ENCODE peak calls at places on chromosome 1, in eight cellular contexts. O, J, E, P, B, T, N and W are unnamed samples.

GRCh38 chr1:53499257-53500183 is 40.3 kb downstream of the DMRTB1 start:
- DNase-seq in E (no peak), O (no peak), T (no peak), P (no peak), J (no peak), B (no peak), N (no peak), W (no peak)

GRCh38 chr1:200380589-200381021 is 29.2 kb downstream of the ZNF281 start:
- DNase-seq in P (no peak), N (no peak), O (no peak), J (no peak), T (no peak), E (no peak), B (no peak), W (no peak)

GRCh38 chr1:55828031-55828430 is 612.9 kb upstream of the USP24 start:
- DNase-seq in J (no peak), B (no peak), P (no peak), O (no peak), N (no peak), T (no peak), E (no peak), W (no peak)

GRCh38 chr1:17441265-17441992 is 2.0 kb upstream of the RCC2 start:
- DNase-seq in T (no peak), B (peak), J (no peak), P (no peak), N (no peak), E (peak), O (no peak), W (no peak)

GRCh38 chr1:161420763-161421455 is 53.2 kb upstream of the CFAP126 start:
- DNase-seq in O (no peak), J (no peak), E (no peak), T (no peak), P (no peak), N (no peak), B (peak), W (no peak)

GRCh38 chr1:58763214-58763613 is 20.6 kb downstream of the JUN start:
- DNase-seq in P (no peak), N (no peak), J (no peak), O (no peak), B (no peak), T (no peak), E (peak), W (no peak)

GRCh38 chr1:121443131-121443530 is 258.4 kb downstream of the SRGAP2C start:
- DNase-seq in T (no peak), B (no peak), P (no peak), E (no peak), J (no peak), N (no peak), O (no peak), W (no peak)

GRCh38 chr1:243727503-243728191 is 122.4 kb downstream of the AKT3 start:
- DNase-seq in N (no peak), B (no peak), J (no peak), P (peak), T (no peak), O (no peak), E (no peak), W (no peak)

GRCh38 chr1:3663999-3664699 is 11.8 kb downstream of the TP73 start:
- DNase-seq in B (no peak), J (no peak), E (no peak), N (no peak), T (no peak), O (no peak), P (no peak), W (no peak)